ENCODE peak calls at places on chromosomes 7 and 10, in four cellular contexts. G is PC-9, N is HL-60, O is GM06990. H is an unnamed sample.

GRCh38 chr10:86440874-86441838 is 74.6 kb upstream of the GRID1 start:
- DNase-seq in G (no peak), N (no peak), O (no peak), H (peak; percentile 35)

GRCh38 chr10:55629792-55630490 is 731.1 kb downstream of the ZWINT start:
- DNase-seq in G (no peak), N (no peak), O (no peak), H (peak; percentile 41)

GRCh38 chr10:45442670-45443069 is 68.7 kb downstream of the ALOX5 start:
- DNase-seq in G (no peak), N (no peak), O (no peak), H (no peak)

GRCh38 chr7:17302575-17303142 is 4.2 kb downstream of the AHR start:
- DNase-seq in G (no peak), N (no peak), O (peak; percentile 35), H (peak; percentile 51)

GRCh38 chr10:34187201-34187600 is 627.9 kb downstream of the PARD3 start:
- DNase-seq in G (no peak), N (no peak), O (no peak), H (peak; percentile 64)

GRCh38 chr7:45120-46090 is 147.0 kb upstream of the FAM20C start:
- DNase-seq in G (no peak), N (no peak), O (no peak), H (no peak)

GRCh38 chr7:108135446-108136190 is 5.5 kb upstream of the LAMB4 start:
- DNase-seq in G (no peak), N (peak; percentile 92), O (peak; percentile 65), H (no peak)

GRCh38 chr7:138125119-138125518 is 48.9 kb downstream of the AKR1D1 start:
- DNase-seq in G (no peak), N (no peak), O (no peak), H (peak; percentile 19)

GRCh38 chr7:44058759-44059218 is 6.6 kb downstream of the PGAM2 start:
- DNase-seq in G (no peak), N (no peak), O (no peak), H (no peak)

GRCh38 chr10:18860591-18861205 is 187.9 kb upstream of the MALRD1 start:
- DNase-seq in G (no peak), N (no peak), O (no peak), H (peak; percentile 5)

GRCh38 chr10:122461729-122462532 is 578 bp downstream of the HTRA1 start:
- DNase-seq in G (no peak), N (no peak), O (no peak), H (peak; percentile 16)

GRCh38 chr7:29890251-29890650 is 83.9 kb downstream of the WIPF3 start:
- DNase-seq in G (no peak), N (no peak), O (no peak), H (no peak)

GRCh38 chr7:34281260-34281659 is 375.9 kb downstream of the BMPER start:
- DNase-seq in G (no peak), N (no peak), O (no peak), H (no peak)

GRCh38 chr7:44634187-44634838 is 27.9 kb downstream of the OGDH start:
- DNase-seq in G (peak; percentile 68), N (no peak), O (no peak), H (no peak)

GRCh38 chr10:64648915-64649314 is 1127.7 kb downstream of the REEP3 start:
- DNase-seq in G (no peak), N (peak; percentile 65), O (no peak), H (no peak)

GRCh38 chr10:77442790-77443189 is 194.8 kb downstream of the KCNMA1 start:
- DNase-seq in G (no peak), N (no peak), O (no peak), H (no peak)

GRCh38 chr10:27884185-27884630 is 114.7 kb downstream of the ODAD2 start:
- DNase-seq in G (no peak), N (no peak), O (no peak), H (no peak)

GRCh38 chr7:29565982-29566746 is 2.5 kb downstream of the PRR15 start:
- DNase-seq in G (no peak), N (peak; percentile 2), O (no peak), H (peak; percentile 40)

GRCh38 chr7:64768824-64769223 is 25.4 kb upstream of the ZNF138 start:
- DNase-seq in G (no peak), N (no peak), O (no peak), H (no peak)

GRCh38 chr7:84176716-84177115 is 17.9 kb downstream of the SEMA3A start:
- DNase-seq in G (no peak), N (no peak), O (no peak), H (no peak)

GRCh38 chr7:107614425-107614824 is 34.4 kb downstream of the BCAP29 start:
- DNase-seq in G (peak; percentile 87), N (no peak), O (no peak), H (peak; percentile 73)

GRCh38 chr7:151631968-151632749 is 112.5 kb upstream of the RHEB start:
- DNase-seq in G (peak; percentile 68), N (peak; percentile 78), O (peak; percentile 92), H (peak; percentile 68)

GRCh38 chr7:920351-921070 is 34.0 kb downstream of the ADAP1 start:
- DNase-seq in G (no peak), N (no peak), O (peak; percentile 9), H (no peak)

GRCh38 chr7:28804990-28805389 is 153.1 kb downstream of the TRIL start:
- DNase-seq in G (no peak), N (no peak), O (no peak), H (peak; percentile 89)

GRCh38 chr7:92631067-92631829 is 41.1 kb upstream of the FAM133B start:
- DNase-seq in G (no peak), N (no peak), O (peak; percentile 60), H (no peak)

GRCh38 chr10:7111574-7111973 is 299.3 kb downstream of the SFMBT2 start:
- DNase-seq in G (no peak), N (no peak), O (no peak), H (peak; percentile 69)

GRCh38 chr10:43263551-43264323 is 3.1 kb downstream of the RASGEF1A start:
- DNase-seq in G (no peak), N (no peak), O (no peak), H (no peak)

GRCh38 chr10:108696792-108697477 is 1226.4 kb downstream of the XPNPEP1 start:
- DNase-seq in G (no peak), N (no peak), O (peak; percentile 53), H (no peak)

GRCh38 chr7:69104023-69104422 is 494.3 kb upstream of the AUTS2 start:
- DNase-seq in G (no peak), N (no peak), O (no peak), H (no peak)

GRCh38 chr10:86350897-86351296 is 15.7 kb downstream of the GRID1 start:
- DNase-seq in G (no peak), N (no peak), O (no peak), H (no peak)

GRCh38 chr10:3169271-3169670 is 3.3 kb downstream of the PITRM1 start:
- DNase-seq in G (no peak), N (no peak), O (peak; percentile 52), H (no peak)

GRCh38 chr10:3046210-3046779 is 21.1 kb upstream of the PFKP start:
- DNase-seq in G (peak; percentile 57), N (no peak), O (no peak), H (no peak)

GRCh38 chr7:142400042-142400441 is 142.2 kb upstream of the PRSS58 start:
- DNase-seq in G (no peak), N (no peak), O (no peak), H (no peak)

GRCh38 chr7:3244241-3244814 is 56.7 kb upstream of the SDK1 start:
- DNase-seq in G (peak; percentile 95), N (no peak), O (no peak), H (peak; percentile 65)

GRCh38 chr10:101858723-101859500 is 15.3 kb upstream of the KCNIP2 start:
- DNase-seq in G (no peak), N (no peak), O (peak; percentile 29), H (no peak)

GRCh38 chr7:143979359-143979758 is 20.8 kb upstream of the OR6B1 start:
- DNase-seq in G (peak; percentile 87), N (no peak), O (no peak), H (peak; percentile 91)

GRCh38 chr7:8441602-8442294 is 8.3 kb downstream of the NXPH1 start:
- DNase-seq in G (no peak), N (no peak), O (no peak), H (no peak)

GRCh38 chr7:8442814-8443304 is 9.4 kb downstream of the NXPH1 start:
- DNase-seq in G (no peak), N (peak; percentile 37), O (peak; percentile 27), H (peak; percentile 18)

GRCh38 chr7:8442295-8442813 is 8.9 kb downstream of the NXPH1 start:
- DNase-seq in G (no peak), N (no peak), O (no peak), H (no peak)

GRCh38 chr7:8441106-8441590 is 7.7 kb downstream of the NXPH1 start:
- DNase-seq in G (no peak), N (no peak), O (no peak), H (no peak)

GRCh38 chr7:8443871-8444756 is 10.7 kb downstream of the NXPH1 start:
- DNase-seq in G (no peak), N (no peak), O (no peak), H (peak; percentile 4)
- TF ChIP-seq CTCF in G (no peak), N (no peak), O (peak; percentile 1), H (peak; percentile 17)

DNA sequence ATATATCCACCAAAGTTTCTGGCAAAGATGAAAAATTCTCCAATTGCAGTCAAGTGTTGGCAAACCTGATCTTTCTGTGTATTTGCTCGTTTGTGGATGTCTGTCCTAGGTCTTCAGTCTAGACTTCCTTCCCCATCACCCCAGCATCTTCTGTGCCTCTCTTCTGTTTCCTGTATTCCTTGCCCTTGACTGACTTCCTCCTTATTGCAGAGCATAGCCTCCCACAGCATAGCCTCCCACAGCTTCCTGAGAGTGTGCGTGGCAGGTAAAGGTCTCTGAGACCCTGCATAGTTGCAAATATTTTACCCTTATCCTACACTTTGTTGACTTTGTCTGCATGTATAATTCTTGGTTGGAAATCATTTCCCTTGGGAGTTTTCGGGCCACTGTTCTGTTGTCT is 18.4 kb downstream of the SLC18A2 start:
- DNase-seq in G (no peak), N (peak; percentile 55), O (no peak), H (no peak)
- H3K4me3 ChIP-seq in G (no peak overlapping the region), N (no peak overlapping the region), O (no peak overlapping the region), H (no peak overlapping the region)

DNA sequence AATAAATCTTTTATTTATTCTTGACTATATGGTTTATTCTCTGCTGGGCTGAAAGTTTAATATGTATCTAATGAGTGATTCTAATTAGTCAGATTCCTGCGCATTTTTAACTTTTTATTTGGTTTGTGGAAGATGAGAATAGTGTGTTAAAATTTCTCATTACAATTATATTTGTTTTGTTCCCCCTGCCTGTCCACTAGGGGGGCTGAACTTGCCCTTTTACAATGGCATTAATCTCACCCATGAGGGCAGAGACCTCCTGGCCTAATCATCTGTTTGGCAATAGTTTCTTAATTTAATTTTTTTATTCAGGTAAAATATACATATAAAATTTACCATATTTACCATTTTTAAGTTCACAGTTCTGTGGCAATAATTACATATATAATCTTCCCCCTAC is 278.5 kb upstream of the NPY start:
- DNase-seq in G (no peak), N (no peak), O (no peak), H (no peak)
- TF ChIP-seq CTCF in G (peak; percentile 32), N (no peak), O (peak; percentile 34), H (no peak)

DNA sequence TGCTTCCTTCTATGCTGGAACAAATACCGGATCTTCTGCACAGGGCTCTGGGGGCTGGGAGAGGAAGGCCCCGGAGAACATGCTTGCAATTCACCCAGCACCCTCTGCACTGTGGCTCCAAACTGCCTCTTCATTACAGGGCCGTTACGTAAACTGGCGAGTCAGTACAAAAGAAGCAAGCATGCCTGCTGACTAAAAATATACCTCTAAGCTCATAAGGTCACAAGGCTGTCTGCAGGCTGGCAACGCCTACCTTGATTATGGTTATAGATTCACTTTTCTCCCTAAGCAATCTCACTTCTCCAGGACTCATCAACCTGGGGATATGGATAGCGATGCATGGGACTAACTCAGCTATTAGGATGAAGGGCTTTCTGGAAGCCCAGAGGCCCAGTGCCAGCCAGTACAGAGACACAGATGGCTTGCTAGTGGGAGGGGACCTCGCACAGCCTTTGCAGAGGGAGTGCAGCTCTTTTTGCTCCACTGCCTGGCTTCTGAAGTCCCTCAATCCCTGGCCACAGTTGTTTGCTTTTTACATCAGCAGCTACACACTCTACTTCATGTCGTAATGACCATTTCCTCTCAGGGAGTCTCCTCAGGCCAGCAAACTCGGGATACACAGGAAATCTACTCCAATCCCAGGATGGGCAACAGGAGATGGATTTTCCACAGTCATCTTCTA is 96.1 kb downstream of the SH3PXD2A start:
- DNase-seq in G (peak; percentile 71), N (peak; percentile 95), O (no peak), H (peak; percentile 91)
- H3K4me3 ChIP-seq in G (no peak overlapping the region), N (no peak overlapping the region), O (no peak overlapping the region), H (no peak overlapping the region)